ENCODE peak calls at places on chromosomes 4 and X, in ten cellular contexts. One of them, this sample, is unnamed.

GRCh38 chr4:23305026-23305425 is 584.8 kb downstream of the PPARGC1A start:
- DNase-seq in endothelial cell of umbilical vein: no peak
- DNase-seq in WERI-Rb-1: no peak
- DNase-seq in psoas muscle: no peak
- DNase-seq in HFF-Myc: no peak
- DNase-seq in fibroblast of pulmonary artery: peak; percentile 11
- DNase-seq in breast epithelium: no peak
- DNase-seq in tibial nerve: no peak
- DNase-seq in MM.1S: peak; percentile 51
- DNase-seq in uterus: no peak
- DNase-seq in this sample: no peak

GRCh38 chr4:173370130-173370476 is 651 bp upstream of the SAP30 start:
- DNase-seq in endothelial cell of umbilical vein: no peak
- DNase-seq in WERI-Rb-1: peak; percentile 53
- DNase-seq in psoas muscle: peak; percentile 66
- DNase-seq in HFF-Myc: no peak
- DNase-seq in fibroblast of pulmonary artery: no peak
- DNase-seq in breast epithelium: peak; percentile 62
- DNase-seq in tibial nerve: peak; percentile 54
- DNase-seq in MM.1S: no peak
- DNase-seq in uterus: peak; percentile 77
- DNase-seq in this sample: no peak

GRCh38 chr4:106238819-106239420 is 77.1 kb downstream of the TBCK start:
- DNase-seq in endothelial cell of umbilical vein: peak; percentile 40
- DNase-seq in WERI-Rb-1: peak; percentile 31
- DNase-seq in psoas muscle: no peak
- DNase-seq in HFF-Myc: peak; percentile 21
- DNase-seq in fibroblast of pulmonary artery: peak; percentile 64
- DNase-seq in breast epithelium: no peak
- DNase-seq in tibial nerve: no peak
- DNase-seq in MM.1S: peak; percentile 41
- DNase-seq in uterus: no peak
- DNase-seq in this sample: peak; percentile 18

GRCh38 chr4:21512351-21512750 is 436.2 kb downstream of the KCNIP4 start:
- DNase-seq in endothelial cell of umbilical vein: peak; percentile 71
- DNase-seq in WERI-Rb-1: peak; percentile 12
- DNase-seq in psoas muscle: no peak
- DNase-seq in HFF-Myc: no peak
- DNase-seq in fibroblast of pulmonary artery: peak; percentile 65
- DNase-seq in breast epithelium: no peak
- DNase-seq in tibial nerve: no peak
- DNase-seq in MM.1S: peak; percentile 56
- DNase-seq in uterus: no peak
- DNase-seq in this sample: peak; percentile 28

GRCh38 chrX:134634691-134635090 is 23.6 kb downstream of the PLAC1 start:
- DNase-seq in endothelial cell of umbilical vein: no peak
- DNase-seq in WERI-Rb-1: no peak
- DNase-seq in psoas muscle: no peak
- DNase-seq in HFF-Myc: peak; percentile 52
- DNase-seq in fibroblast of pulmonary artery: peak; percentile 86
- DNase-seq in breast epithelium: no peak
- DNase-seq in tibial nerve: no peak
- DNase-seq in MM.1S: no peak
- DNase-seq in uterus: no peak
- DNase-seq in this sample: no peak

GRCh38 chr4:26410385-26411293 is 79.6 kb downstream of the CCKAR start:
- DNase-seq in endothelial cell of umbilical vein: peak; percentile 67
- DNase-seq in WERI-Rb-1: peak; percentile 24
- DNase-seq in psoas muscle: no peak
- DNase-seq in HFF-Myc: peak; percentile 47
- DNase-seq in fibroblast of pulmonary artery: peak; percentile 78
- DNase-seq in breast epithelium: no peak
- DNase-seq in tibial nerve: no peak
- DNase-seq in MM.1S: peak; percentile 49
- DNase-seq in uterus: peak; percentile 44
- DNase-seq in this sample: peak; percentile 62

GRCh38 chr4:162408309-162408708 is 244.5 kb upstream of the FSTL5 start:
- DNase-seq in endothelial cell of umbilical vein: no peak
- DNase-seq in WERI-Rb-1: no peak
- DNase-seq in psoas muscle: no peak
- DNase-seq in HFF-Myc: no peak
- DNase-seq in fibroblast of pulmonary artery: no peak
- DNase-seq in breast epithelium: no peak
- DNase-seq in tibial nerve: no peak
- DNase-seq in MM.1S: no peak
- DNase-seq in uterus: no peak
- DNase-seq in this sample: no peak

GRCh38 chr4:7727727-7728126 is 211.9 kb downstream of the AFAP1 start:
- DNase-seq in endothelial cell of umbilical vein: no peak
- DNase-seq in WERI-Rb-1: no peak
- DNase-seq in psoas muscle: no peak
- DNase-seq in HFF-Myc: no peak
- DNase-seq in fibroblast of pulmonary artery: no peak
- DNase-seq in breast epithelium: no peak
- DNase-seq in tibial nerve: no peak
- DNase-seq in MM.1S: no peak
- DNase-seq in uterus: no peak
- DNase-seq in this sample: no peak

GRCh38 chrX:22950278-22951266 is 49.2 kb upstream of the DDX53 start:
- DNase-seq in endothelial cell of umbilical vein: peak; percentile 58
- DNase-seq in WERI-Rb-1: no peak
- DNase-seq in psoas muscle: no peak
- DNase-seq in HFF-Myc: peak; percentile 69
- DNase-seq in fibroblast of pulmonary artery: peak; percentile 91
- DNase-seq in breast epithelium: no peak
- DNase-seq in tibial nerve: no peak
- DNase-seq in MM.1S: no peak
- DNase-seq in uterus: no peak
- DNase-seq in this sample: peak; percentile 85

GRCh38 chr4:40897557-40898203 is 147.9 kb downstream of the NSUN7 start:
- DNase-seq in endothelial cell of umbilical vein: peak; percentile 74
- DNase-seq in WERI-Rb-1: peak; percentile 84
- DNase-seq in psoas muscle: peak; percentile 69
- DNase-seq in HFF-Myc: peak; percentile 48
- DNase-seq in fibroblast of pulmonary artery: peak; percentile 64
- DNase-seq in breast epithelium: peak; percentile 76
- DNase-seq in tibial nerve: no peak
- DNase-seq in MM.1S: peak; percentile 61
- DNase-seq in uterus: peak; percentile 47
- DNase-seq in this sample: no peak

GRCh38 chr4:83581411-83582288 is 45.7 kb downstream of the GPAT3 start:
- DNase-seq in endothelial cell of umbilical vein: no peak
- DNase-seq in WERI-Rb-1: no peak
- DNase-seq in psoas muscle: no peak
- DNase-seq in HFF-Myc: no peak
- DNase-seq in fibroblast of pulmonary artery: no peak
- DNase-seq in breast epithelium: no peak
- DNase-seq in tibial nerve: no peak
- DNase-seq in MM.1S: no peak
- DNase-seq in uterus: no peak
- DNase-seq in this sample: no peak

GRCh38 chr4:83585982-83586508 is 50.1 kb downstream of the GPAT3 start:
- DNase-seq in endothelial cell of umbilical vein: no peak
- DNase-seq in WERI-Rb-1: no peak
- DNase-seq in psoas muscle: no peak
- DNase-seq in HFF-Myc: no peak
- DNase-seq in fibroblast of pulmonary artery: no peak
- DNase-seq in breast epithelium: no peak
- DNase-seq in tibial nerve: no peak
- DNase-seq in MM.1S: no peak
- DNase-seq in uterus: no peak
- DNase-seq in this sample: no peak

DNA sequence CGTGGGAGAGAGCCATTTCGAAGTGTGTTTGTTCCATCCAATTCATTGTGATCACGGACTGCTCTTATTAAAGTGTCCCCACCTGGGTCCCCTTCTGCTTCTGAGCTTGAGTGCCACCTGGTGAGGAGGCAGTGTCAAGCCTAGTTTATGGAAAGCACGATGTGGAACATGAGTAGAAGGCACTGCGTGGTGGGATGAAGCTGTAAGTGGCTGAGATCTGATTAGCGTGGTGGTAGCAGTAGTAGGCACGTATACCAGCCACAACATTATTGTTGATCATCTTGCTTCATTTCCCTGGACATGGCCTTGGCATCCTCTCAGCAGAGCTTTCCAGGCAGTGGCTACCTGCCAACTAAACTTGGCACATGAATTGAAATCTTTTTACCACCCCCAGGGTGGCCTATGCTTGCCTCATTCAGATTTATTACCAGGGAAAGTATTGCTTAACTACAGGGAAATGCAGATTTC is 46.4 kb downstream of the GPAT3 start:
- DNase-seq in endothelial cell of umbilical vein: peak; percentile 69
- DNase-seq in WERI-Rb-1: peak; percentile 16
- DNase-seq in psoas muscle: peak; percentile 24
- DNase-seq in HFF-Myc: no peak
- DNase-seq in fibroblast of pulmonary artery: peak; percentile 61
- DNase-seq in breast epithelium: peak; percentile 54
- DNase-seq in tibial nerve: no peak
- DNase-seq in MM.1S: no peak
- DNase-seq in uterus: peak; percentile 18
- DNase-seq in this sample: peak; percentile 22
- TF ChIP-seq CTCF in endothelial cell of umbilical vein: no peak
- TF ChIP-seq CTCF in WERI-Rb-1: peak; percentile 39
- TF ChIP-seq CTCF in psoas muscle: peak; percentile 49
- TF ChIP-seq CTCF in HFF-Myc: no peak
- TF ChIP-seq CTCF in fibroblast of pulmonary artery: no peak
- TF ChIP-seq CTCF in breast epithelium: no peak
- TF ChIP-seq CTCF in tibial nerve: no peak
- TF ChIP-seq CTCF in MM.1S: peak; percentile 7
- TF ChIP-seq CTCF in uterus: no peak
- TF ChIP-seq CTCF in this sample: no peak

GRCh38 chrX:33205321-33205720 is 6.0 kb downstream of the DMD start:
- DNase-seq in endothelial cell of umbilical vein: no peak
- DNase-seq in WERI-Rb-1: no peak
- DNase-seq in psoas muscle: no peak
- DNase-seq in HFF-Myc: no peak
- DNase-seq in fibroblast of pulmonary artery: no peak
- DNase-seq in breast epithelium: no peak
- DNase-seq in tibial nerve: no peak
- DNase-seq in MM.1S: no peak
- DNase-seq in uterus: no peak
- DNase-seq in this sample: no peak

GRCh38 chrX:33204889-33205288 is 6.5 kb downstream of the DMD start:
- DNase-seq in endothelial cell of umbilical vein: no peak
- DNase-seq in WERI-Rb-1: peak; percentile 62
- DNase-seq in psoas muscle: peak; percentile 29
- DNase-seq in HFF-Myc: no peak
- DNase-seq in fibroblast of pulmonary artery: no peak
- DNase-seq in breast epithelium: no peak
- DNase-seq in tibial nerve: no peak
- DNase-seq in MM.1S: no peak
- DNase-seq in uterus: peak; percentile 30
- DNase-seq in this sample: no peak

GRCh38 chrX:33211356-33212254 is at the start of gene DMD:
- DNase-seq in endothelial cell of umbilical vein: peak; percentile 88
- DNase-seq in WERI-Rb-1: no peak
- DNase-seq in psoas muscle: peak; percentile 36
- DNase-seq in HFF-Myc: no peak
- DNase-seq in fibroblast of pulmonary artery: peak; percentile 92
- DNase-seq in breast epithelium: no peak
- DNase-seq in tibial nerve: no peak
- DNase-seq in MM.1S: no peak
- DNase-seq in uterus: peak; percentile 70
- DNase-seq in this sample: peak; percentile 24

GRCh38 chrX:33207056-33207455 is 4.3 kb downstream of the DMD start:
- DNase-seq in endothelial cell of umbilical vein: peak; percentile 47
- DNase-seq in WERI-Rb-1: no peak
- DNase-seq in psoas muscle: no peak
- DNase-seq in HFF-Myc: no peak
- DNase-seq in fibroblast of pulmonary artery: no peak
- DNase-seq in breast epithelium: no peak
- DNase-seq in tibial nerve: no peak
- DNase-seq in MM.1S: no peak
- DNase-seq in uterus: no peak
- DNase-seq in this sample: no peak

GRCh38 chrX:33210156-33210555 is 1.2 kb downstream of the DMD start:
- DNase-seq in endothelial cell of umbilical vein: no peak
- DNase-seq in WERI-Rb-1: no peak
- DNase-seq in psoas muscle: no peak
- DNase-seq in HFF-Myc: no peak
- DNase-seq in fibroblast of pulmonary artery: no peak
- DNase-seq in breast epithelium: no peak
- DNase-seq in tibial nerve: no peak
- DNase-seq in MM.1S: no peak
- DNase-seq in uterus: no peak
- DNase-seq in this sample: no peak
- H3K4me3 ChIP-seq in endothelial cell of umbilical vein: peak overlapping the region; percentile 79
- H3K4me3 ChIP-seq in WERI-Rb-1: no peak overlapping the region
- H3K4me3 ChIP-seq in psoas muscle: peak overlapping the region; percentile 64
- H3K4me3 ChIP-seq in HFF-Myc: no peak overlapping the region
- H3K4me3 ChIP-seq in fibroblast of pulmonary artery: peak overlapping the region; percentile 62
- H3K4me3 ChIP-seq in breast epithelium: peak overlapping the region; percentile 57
- H3K4me3 ChIP-seq in tibial nerve: peak overlapping the region; percentile 20
- H3K4me3 ChIP-seq in MM.1S: no peak overlapping the region
- H3K4me3 ChIP-seq in uterus: peak overlapping the region; percentile 24
- H3K4me3 ChIP-seq in this sample: peak overlapping the region; percentile 1

DNA sequence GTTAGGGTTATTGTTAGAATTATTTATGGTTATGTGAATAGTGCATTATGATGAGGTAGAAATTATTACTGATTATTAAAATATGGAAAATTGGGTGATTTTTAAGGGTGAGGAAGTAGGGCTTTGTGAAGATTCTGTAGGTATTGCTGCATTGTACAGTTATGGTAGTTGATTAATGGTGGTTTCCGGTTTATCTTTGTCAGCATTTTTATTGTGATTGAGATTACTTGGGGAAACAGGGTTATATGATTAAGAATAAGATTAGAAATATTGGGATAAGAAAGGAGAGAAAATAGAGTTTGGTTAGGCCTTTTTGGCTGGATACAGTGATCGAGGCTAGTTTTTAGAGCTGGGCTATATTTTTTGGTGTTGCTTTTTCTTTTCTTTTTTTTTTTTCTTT is 8.6 kb upstream of the IGBP1 start:
- DNase-seq in endothelial cell of umbilical vein: no peak
- DNase-seq in WERI-Rb-1: no peak
- DNase-seq in psoas muscle: no peak
- DNase-seq in HFF-Myc: no peak
- DNase-seq in fibroblast of pulmonary artery: no peak
- DNase-seq in breast epithelium: no peak
- DNase-seq in tibial nerve: no peak
- DNase-seq in MM.1S: no peak
- DNase-seq in uterus: no peak
- DNase-seq in this sample: no peak
- TF ChIP-seq CTCF in endothelial cell of umbilical vein: no peak
- TF ChIP-seq CTCF in WERI-Rb-1: no peak
- TF ChIP-seq CTCF in psoas muscle: no peak
- TF ChIP-seq CTCF in HFF-Myc: no peak
- TF ChIP-seq CTCF in fibroblast of pulmonary artery: no peak
- TF ChIP-seq CTCF in breast epithelium: no peak
- TF ChIP-seq CTCF in tibial nerve: no peak
- TF ChIP-seq CTCF in MM.1S: no peak
- TF ChIP-seq CTCF in uterus: no peak
- TF ChIP-seq CTCF in this sample: no peak

DNA sequence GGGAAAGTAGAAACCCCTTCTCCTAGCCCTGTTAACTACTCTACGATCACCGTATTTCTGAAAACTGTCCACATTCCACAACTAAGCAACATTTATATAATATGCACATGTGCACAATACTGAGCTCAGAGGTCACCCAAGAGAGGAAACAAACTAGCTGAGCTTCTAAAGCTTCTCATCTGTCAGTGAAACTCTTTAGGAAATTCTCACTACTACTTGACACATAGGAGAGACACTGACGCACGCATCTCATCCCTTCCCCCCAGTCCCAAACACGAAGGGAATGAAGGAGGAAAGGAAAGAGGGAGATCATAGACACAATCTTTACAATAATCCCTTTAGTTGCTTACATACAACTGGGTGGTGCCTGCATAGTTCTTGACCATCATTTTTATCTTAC is 56.3 kb downstream of the METTL14 start:
- DNase-seq in endothelial cell of umbilical vein: no peak
- DNase-seq in WERI-Rb-1: no peak
- DNase-seq in psoas muscle: no peak
- DNase-seq in HFF-Myc: no peak
- DNase-seq in fibroblast of pulmonary artery: peak; percentile 28
- DNase-seq in breast epithelium: no peak
- DNase-seq in tibial nerve: no peak
- DNase-seq in MM.1S: no peak
- DNase-seq in uterus: no peak
- DNase-seq in this sample: no peak
- H3K4me3 ChIP-seq in endothelial cell of umbilical vein: no peak overlapping the region
- H3K4me3 ChIP-seq in WERI-Rb-1: no peak overlapping the region
- H3K4me3 ChIP-seq in psoas muscle: peak overlapping the region; percentile 6
- H3K4me3 ChIP-seq in HFF-Myc: no peak overlapping the region
- H3K4me3 ChIP-seq in fibroblast of pulmonary artery: no peak overlapping the region
- H3K4me3 ChIP-seq in breast epithelium: no peak overlapping the region
- H3K4me3 ChIP-seq in tibial nerve: peak overlapping the region; percentile 18
- H3K4me3 ChIP-seq in MM.1S: no peak overlapping the region
- H3K4me3 ChIP-seq in uterus: no peak overlapping the region
- H3K4me3 ChIP-seq in this sample: no peak overlapping the region

This sample was measured in astrocyte of the cerebellum.